ENCODE peak calls at places on chromosomes 2 and 18, in five cellular contexts. L, Z, H, C and Y are unnamed samples.

GRCh38 chr2:72097276-72097675 is 50.4 kb downstream of the CYP26B1 start:
- DNase-seq in H (no peak), C (no peak), L (no peak), Z (no peak), Y (no peak)

GRCh38 chr2:173831312-173832229 is 133.6 kb downstream of the SP3 start:
- DNase-seq in L (peak), Z (no peak), H (no peak), C (no peak), Y (peak)

GRCh38 chr18:1965541-1965940 is 605.8 kb downstream of the METTL4 start:
- DNase-seq in H (no peak), L (no peak), C (no peak), Z (no peak), Y (no peak)

GRCh38 chr2:60282886-60283285 is 270.6 kb downstream of the BCL11A start:
- DNase-seq in H (no peak), L (no peak), Z (no peak), C (no peak), Y (no peak)

GRCh38 chr2:181258761-181259160 is 198.4 kb upstream of the ITGA4 start:
- DNase-seq in H (no peak), C (no peak), L (peak), Z (no peak), Y (no peak)

GRCh38 chr2:176892818-176893217 is 319.8 kb upstream of the HNRNPA3 start:
- DNase-seq in C (no peak), H (no peak), Z (no peak), L (no peak), Y (no peak)

GRCh38 chr2:124250433-124250832 is 225.3 kb downstream of the CNTNAP5 start:
- DNase-seq in C (no peak), Z (no peak), H (no peak), L (no peak), Y (no peak)

GRCh38 chr18:9690418-9691178 is 17.5 kb upstream of the RAB31 start:
- DNase-seq in L (peak), C (no peak), H (no peak), Z (no peak), Y (no peak)

GRCh38 chr2:103991591-103991990 is 862.3 kb upstream of the POU3F3 start:
- DNase-seq in L (no peak), H (no peak), C (no peak), Z (no peak), Y (no peak)

GRCh38 chr18:57819671-57820460 is 16.8 kb upstream of the ATP8B1 start:
- DNase-seq in Z (no peak), C (peak), H (no peak), L (peak), Y (no peak)

GRCh38 chr2:88639865-88640264 is 12.6 kb upstream of the EIF2AK3 start:
- DNase-seq in C (no peak), H (no peak), L (no peak), Z (peak), Y (no peak)

GRCh38 chr2:88638743-88639142 is 11.5 kb upstream of the EIF2AK3 start:
- DNase-seq in L (no peak), Z (peak), H (no peak), C (no peak), Y (no peak)

GRCh38 chr2:88642278-88642677 is 15.0 kb upstream of the EIF2AK3 start:
- DNase-seq in L (peak), Z (no peak), H (no peak), C (no peak), Y (no peak)

GRCh38 chr2:88638123-88638650 is 10.9 kb upstream of the EIF2AK3 start:
- DNase-seq in C (no peak), H (no peak), Z (peak), L (no peak), Y (no peak)

GRCh38 chr2:88641330-88641729 is 14.1 kb upstream of the EIF2AK3 start:
- DNase-seq in L (no peak), Z (no peak), C (no peak), H (no peak), Y (no peak)
- H3K9ac ChIP-seq in L (no peak), Z (no peak), C (no peak), H (no peak), Y (no peak)

GRCh38 chr2:47088371-47089082 is 66.6 kb downstream of the STPG4 start:
- DNase-seq in Z (no peak), H (no peak), C (peak), L (peak), Y (no peak)
- TF ChIP-seq CTCF in Z (no peak), H (peak), C (peak), L (peak), Y (peak)

GRCh38 chr2:36433311-36434217 is 78.0 kb downstream of the CRIM1 start:
- DNase-seq in H (no peak), L (peak), Z (no peak), C (no peak), Y (no peak)
- H3K4me3 ChIP-seq in H (no peak), L (no peak), Z (no peak), C (no peak), Y (no peak)

GRCh38 chr2:236576978-236577377 is 7.4 kb downstream of the ACKR3 start:
- DNase-seq in Z (no peak), L (no peak), C (no peak), H (no peak), Y (no peak)
- H3K9ac ChIP-seq in Z (no peak), L (no peak), C (no peak), H (no peak), Y (no peak)

DNA sequence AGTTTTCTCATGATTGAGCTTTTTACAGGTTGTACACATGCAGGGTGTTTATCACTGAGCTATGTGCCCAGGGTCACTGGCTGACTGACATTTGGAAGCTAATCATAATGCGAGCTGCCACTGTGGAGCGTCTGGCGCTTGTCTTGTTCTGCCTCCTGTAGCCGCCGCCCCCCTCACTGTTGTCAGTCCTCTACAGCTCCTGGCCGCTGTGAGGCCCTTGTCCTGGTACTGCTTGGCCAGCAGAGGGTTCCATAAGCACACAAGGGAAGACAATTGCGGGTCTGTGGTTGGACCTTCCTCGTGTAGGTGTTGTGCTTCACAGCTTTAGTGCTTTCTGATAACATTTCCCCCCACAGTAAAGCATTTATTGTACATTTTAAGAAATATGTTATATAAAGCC is 105.6 kb upstream of the LDLRAD4 start:
- DNase-seq in C (peak), H (no peak), L (peak), Z (no peak), Y (peak)
- TF ChIP-seq CTCF in C (peak), H (no peak), L (peak), Z (no peak), Y (peak)